ENCODE peak calls at places on chromosomes 16 and 17, in ten cellular contexts. O is K562, U is HFF-Myc, B is WERI-Rb-1, Y is GM13977, L is cardiac fibroblast, J is GM23338, X is kidney, A is brain microvascular endothelial cell, T is H1. M is an unnamed sample.

GRCh38 chr17:16987830-16988601 is 16.1 kb upstream of the TNFRSF13B start:
- DNase-seq in O (peak), U (peak), B (peak), Y (peak), L (peak), J (peak), X (peak), A (peak), T (no peak), M (no peak)

GRCh38 chr17:36761203-36761945 is 160.0 kb downstream of the MRM1 start:
- DNase-seq in O (no peak), U (no peak), B (peak), Y (no peak), L (no peak), J (peak), X (no peak), A (no peak), T (no peak), M (no peak)

GRCh38 chr17:27379863-27380533 is 76.2 kb upstream of the KSR1 start:
- DNase-seq in O (peak), U (no peak), B (no peak), Y (no peak), L (peak), J (peak), X (peak), A (peak), T (no peak), M (no peak)

GRCh38 chr17:59803377-59803757 is 89.4 kb downstream of the TUBD1 start:
- DNase-seq in O (no peak), U (no peak), B (no peak), Y (no peak), L (no peak), J (no peak), X (no peak), A (no peak), T (no peak), M (no peak)

GRCh38 chr16:29811170-29811895 is 660 bp upstream of the PRRT2 start:
- DNase-seq in O (peak), U (peak), B (peak), Y (peak), L (peak), J (peak), X (peak), A (peak), T (peak), M (peak)

GRCh38 chr17:66711936-66712335 is 123.0 kb upstream of the CACNG5 start:
- DNase-seq in O (no peak), U (no peak), B (no peak), Y (no peak), L (no peak), J (peak), X (no peak), A (no peak), T (no peak), M (no peak)

GRCh38 chr16:17339764-17340541 is 130.8 kb downstream of the XYLT1 start:
- DNase-seq in O (no peak), U (no peak), B (no peak), Y (no peak), L (no peak), J (no peak), X (no peak), A (no peak), T (no peak), M (no peak)

GRCh38 chr17:13266596-13266995 is 248.8 kb upstream of the ELAC2 start:
- DNase-seq in O (no peak), U (peak), B (no peak), Y (no peak), L (no peak), J (no peak), X (no peak), A (no peak), T (no peak), M (peak)

GRCh38 chr17:16354585-16354984 is 1.3 kb upstream of the CENPV start:
- DNase-seq in O (no peak), U (no peak), B (no peak), Y (no peak), L (no peak), J (no peak), X (no peak), A (no peak), T (no peak), M (no peak)

GRCh38 chr16:51875834-51876725 is 670.9 kb downstream of the TOX3 start:
- DNase-seq in O (no peak), U (no peak), B (no peak), Y (no peak), L (no peak), J (no peak), X (no peak), A (no peak), T (no peak), M (no peak)

GRCh38 chr16:49274936-49275730 is 6.5 kb downstream of the CBLN1 start:
- DNase-seq in O (no peak), U (no peak), B (no peak), Y (no peak), L (no peak), J (peak), X (peak), A (no peak), T (peak), M (no peak)

GRCh38 chr16:26795184-26795583 is 271.5 kb upstream of the C16orf82 start:
- DNase-seq in O (peak), U (no peak), B (peak), Y (no peak), L (no peak), J (peak), X (no peak), A (no peak), T (no peak), M (no peak)

GRCh38 chr16:70258946-70259345 is 7.2 kb upstream of the EXOSC6 start:
- DNase-seq in O (no peak), U (no peak), B (no peak), Y (no peak), L (no peak), J (no peak), X (no peak), A (no peak), T (no peak), M (no peak)

GRCh38 chr16:68031951-68032350 is 8.9 kb downstream of the DUS2 start:
- DNase-seq in O (no peak), U (no peak), B (no peak), Y (no peak), L (no peak), J (peak), X (no peak), A (peak), T (no peak), M (no peak)

GRCh38 chr17:28570716-28571254 is 539 bp downstream of the PIGS start:
- DNase-seq in O (peak), U (no peak), B (peak), Y (peak), L (no peak), J (peak), X (peak), A (no peak), T (peak), M (no peak)

GRCh38 chr17:31754239-31754945 is 104.7 kb downstream of the COPRS start:
- DNase-seq in O (no peak), U (no peak), B (no peak), Y (no peak), L (peak), J (no peak), X (no peak), A (peak), T (no peak), M (no peak)

GRCh38 chr17:78724544-78724943 is 57.5 kb downstream of the CYTH1 start:
- DNase-seq in O (no peak), U (no peak), B (no peak), Y (no peak), L (no peak), J (peak), X (no peak), A (no peak), T (no peak), M (no peak)

GRCh38 chr16:79434771-79435170 is 165.8 kb downstream of the MAF start:
- DNase-seq in O (no peak), U (no peak), B (no peak), Y (no peak), L (no peak), J (no peak), X (no peak), A (no peak), T (no peak), M (no peak)

GRCh38 chr17:1574697-1575471 is 12.3 kb upstream of the PITPNA start:
- DNase-seq in O (no peak), U (no peak), B (no peak), Y (no peak), L (no peak), J (peak), X (peak), A (no peak), T (peak), M (no peak)

GRCh38 chr16:81816793-81817210 is 37.7 kb downstream of the PLCG2 start:
- DNase-seq in O (no peak), U (no peak), B (no peak), Y (no peak), L (no peak), J (no peak), X (no peak), A (no peak), T (no peak), M (no peak)

GRCh38 chr16:81816351-81816750 is 37.3 kb downstream of the PLCG2 start:
- DNase-seq in O (no peak), U (no peak), B (no peak), Y (no peak), L (no peak), J (no peak), X (no peak), A (no peak), T (no peak), M (no peak)

GRCh38 chr16:81817296-81817695 is 38.2 kb downstream of the PLCG2 start:
- DNase-seq in O (no peak), U (no peak), B (no peak), Y (no peak), L (no peak), J (no peak), X (no peak), A (no peak), T (no peak), M (no peak)

GRCh38 chr16:81817789-81818304 is 38.8 kb downstream of the PLCG2 start:
- DNase-seq in O (no peak), U (no peak), B (no peak), Y (peak), L (no peak), J (no peak), X (no peak), A (no peak), T (no peak), M (no peak)

DNA sequence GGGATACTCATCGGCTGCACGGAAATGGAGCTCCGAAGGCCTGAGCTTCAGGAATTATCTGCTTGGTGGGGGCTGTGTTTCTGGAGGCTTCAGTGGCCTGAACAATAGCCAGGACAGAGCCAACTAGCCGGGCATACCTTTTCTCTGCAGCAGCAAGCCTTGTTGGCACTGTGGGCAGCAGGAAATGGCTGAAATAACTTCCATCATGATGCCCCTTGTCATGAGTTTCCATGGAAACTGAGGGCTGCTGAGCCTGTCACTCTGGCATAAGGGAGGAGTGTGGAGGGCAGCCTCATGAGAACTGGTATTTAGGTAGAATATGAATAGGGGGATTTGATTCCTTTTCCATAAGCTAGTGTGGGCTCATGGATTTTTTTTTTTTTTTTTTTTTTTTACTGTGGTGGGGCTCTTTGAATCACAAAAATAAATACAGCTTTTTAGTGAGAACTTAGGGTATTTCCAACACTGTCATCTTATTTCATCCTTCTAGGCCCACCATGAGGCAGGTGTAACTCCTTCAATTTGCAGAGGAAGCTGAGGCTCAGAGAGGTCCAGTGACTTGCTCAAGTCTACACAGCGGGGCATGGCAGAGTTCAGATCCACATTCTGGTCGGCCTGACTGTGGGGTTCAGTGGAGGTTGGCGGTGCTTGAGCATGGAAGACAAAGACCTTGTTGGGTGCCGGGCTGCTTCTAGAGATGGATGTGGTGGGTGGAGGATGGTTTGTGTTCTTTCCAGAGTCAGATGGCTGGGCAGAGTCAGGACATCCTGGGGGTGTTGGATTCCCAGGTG is 39.6 kb downstream of the PLCG2 start:
- DNase-seq in O (no peak), U (no peak), B (no peak), Y (no peak), L (no peak), J (no peak), X (no peak), A (no peak), T (no peak), M (no peak)
- TF ChIP-seq CTCF in O (no peak), U (no peak), B (no peak), Y (no peak), L (no peak), J (no peak), X (no peak), A (no peak), T (no peak), M (no peak)

GRCh38 chr17:82649501-82650261 is 1.4 kb upstream of the WDR45B start:
- DNase-seq in O (no peak), U (no peak), B (no peak), Y (no peak), L (no peak), J (no peak), X (peak), A (no peak), T (no peak), M (no peak)
- TF ChIP-seq CTCF in O (no peak), U (no peak), B (no peak), Y (no peak), L (no peak), J (no peak), X (no peak), A (no peak), T (no peak), M (no peak)

DNA sequence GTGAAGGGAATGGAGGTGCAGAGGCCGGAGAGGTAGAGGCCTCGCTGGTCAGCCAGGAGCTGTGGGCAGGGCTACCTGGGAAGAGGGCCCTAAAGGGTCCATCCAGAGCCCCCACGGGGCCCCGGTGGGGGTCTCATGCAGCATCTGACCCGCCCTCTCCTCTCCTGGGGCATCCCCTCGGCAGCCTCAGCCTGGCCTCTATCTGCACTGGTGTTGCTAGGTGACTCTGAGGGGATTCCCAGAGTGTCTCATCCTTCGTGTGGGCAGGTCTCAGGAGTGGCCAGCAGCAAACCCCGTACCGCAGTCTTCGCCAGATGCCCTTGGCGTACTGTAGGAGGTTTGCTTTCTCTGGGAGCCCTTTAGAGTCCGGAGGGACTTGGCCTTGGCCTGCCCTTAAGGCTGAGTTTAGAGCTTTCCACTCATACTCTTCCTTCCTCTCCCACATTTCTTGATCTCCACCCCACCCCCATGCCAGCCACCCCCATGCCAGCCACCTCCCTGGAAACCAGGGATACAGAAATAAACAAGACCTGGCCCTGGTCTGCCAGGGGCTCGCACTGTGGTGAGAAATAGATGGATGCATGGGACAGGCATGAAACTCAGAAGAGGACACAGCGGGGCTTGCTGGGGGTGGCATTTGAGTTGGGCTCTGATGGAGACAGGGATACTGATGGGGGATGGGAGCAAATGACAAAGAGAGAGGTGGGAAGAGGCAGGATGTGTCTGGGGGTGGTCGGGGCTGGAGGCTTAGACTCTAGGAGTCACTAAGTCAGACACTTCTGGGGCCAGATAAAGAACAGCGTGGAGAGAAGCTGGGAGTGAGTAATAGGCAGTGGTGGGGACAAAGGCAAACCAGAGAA is 9.9 kb downstream of the SLC5A10 start:
- DNase-seq in O (no peak), U (no peak), B (no peak), Y (peak), L (peak), J (no peak), X (peak), A (peak), T (no peak), M (no peak)
- TF ChIP-seq CTCF in O (no peak), U (no peak), B (no peak), Y (no peak), L (no peak), J (no peak), X (no peak), A (no peak), T (no peak), M (no peak)

GRCh38 chr16:57299009-57299718 is 14.7 kb upstream of the PLLP start:
- DNase-seq in O (peak), U (no peak), B (peak), Y (peak), L (no peak), J (peak), X (peak), A (peak), T (peak), M (no peak)
- TF ChIP-seq CTCF in O (peak), U (no peak), B (no peak), Y (no peak), L (no peak), J (no peak), X (no peak), A (peak), T (no peak), M (no peak)

M was measured in AG09319.